ENCODE peak calls at places on chromosomes 16 and 17, in five cellular contexts. B is transverse colon, Q is GM12891, W is spleen, M is suprapubic skin. J is an unnamed sample.

GRCh38 chr17:80053102-80053501 is 16.7 kb downstream of the CCDC40 start:
- DNase-seq in M (no peak), W (no peak), B (no peak), Q (no peak), J (no peak)

GRCh38 chr17:61002316-61002736 is 324.7 kb downstream of the BCAS3 start:
- DNase-seq in W (no peak), M (no peak), Q (no peak), B (no peak), J (no peak)

GRCh38 chr16:75472908-75473877 is 8.7 kb upstream of the TMEM170A start:
- DNase-seq in W (peak; percentile 64), B (no peak), Q (no peak), M (no peak), J (no peak)

GRCh38 chr16:69567031-69567680 is 1.4 kb downstream of the NFAT5 start:
- DNase-seq in B (no peak), W (no peak), Q (no peak), M (no peak), J (no peak)

GRCh38 chr17:61411114-61411943 is 11.7 kb downstream of the TBX2 start:
- DNase-seq in W (peak; percentile 85), M (peak; percentile 72), Q (peak; percentile 43), B (peak; percentile 60), J (peak; percentile 32)

GRCh38 chr16:46691720-46692119 is 2.3 kb downstream of the ORC6 start:
- DNase-seq in W (no peak), M (no peak), B (no peak), Q (no peak), J (no peak)

GRCh38 chr17:7218166-7218565 is 1.5 kb downstream of the DLG4 start:
- DNase-seq in W (no peak), B (no peak), Q (no peak), M (no peak), J (no peak)

GRCh38 chr16:63461248-63461841 is 1425.1 kb upstream of the CDH8 start:
- DNase-seq in W (no peak), Q (no peak), M (no peak), B (no peak), J (no peak)

GRCh38 chr17:9768381-9768934 is 22.9 kb downstream of the DHRS7C start:
- DNase-seq in Q (peak; percentile 30), W (no peak), M (no peak), B (no peak), J (no peak)

GRCh38 chr17:75980188-75981018 is 1.4 kb downstream of the TEN1 start:
- DNase-seq in W (no peak), Q (no peak), M (peak; percentile 59), B (no peak), J (no peak)

GRCh38 chr17:72715906-72716572 is 376.4 kb downstream of the SLC39A11 start:
- DNase-seq in W (no peak), Q (no peak), M (no peak), B (no peak), J (no peak)

GRCh38 chr16:12971216-12971615 is 69.8 kb downstream of the SHISA9 start:
- DNase-seq in M (no peak), B (no peak), Q (no peak), W (no peak), J (no peak)

GRCh38 chr17:39836117-39836516 is 28.0 kb downstream of the IKZF3 start:
- DNase-seq in W (no peak), B (no peak), M (no peak), Q (no peak), J (no peak)

GRCh38 chr17:80175411-80175810 is 5.6 kb downstream of the CARD14 start:
- DNase-seq in M (no peak), W (no peak), B (no peak), Q (no peak), J (no peak)

GRCh38 chr17:80345841-80346497 is 69.0 kb upstream of the ENDOV start:
- DNase-seq in Q (no peak), W (peak; percentile 17), M (peak; percentile 38), B (no peak), J (no peak)

GRCh38 chr17:63304704-63305261 is 141.3 kb downstream of the CYB561 start:
- DNase-seq in M (no peak), B (no peak), Q (no peak), W (no peak), J (no peak)

GRCh38 chr17:5871666-5872065 is 198.5 kb upstream of the WSCD1 start:
- DNase-seq in Q (no peak), M (no peak), W (no peak), B (no peak), J (no peak)

GRCh38 chr16:12120331-12120981 is 143.9 kb downstream of the SNX29 start:
- DNase-seq in M (no peak), B (peak; percentile 13), Q (no peak), W (no peak), J (no peak)

GRCh38 chr16:89315791-89316581 is 98.5 kb downstream of the ZNF778 start:
- DNase-seq in M (no peak), W (peak; percentile 87), Q (peak; percentile 72), B (peak; percentile 41), J (peak; percentile 59)

GRCh38 chr16:52537463-52537862 is 9.5 kb downstream of the TOX3 start:
- DNase-seq in M (no peak), B (no peak), Q (no peak), W (no peak), J (no peak)

GRCh38 chr17:10316986-10317834 is 55.6 kb downstream of the MYH13 start:
- DNase-seq in Q (peak; percentile 33), W (no peak), B (peak; percentile 77), M (peak; percentile 87), J (peak; percentile 36)

GRCh38 chr17:19551708-19552148 is 18.1 kb downstream of the SLC47A1 start:
- DNase-seq in Q (no peak), W (no peak), M (no peak), B (no peak), J (no peak)

DNA sequence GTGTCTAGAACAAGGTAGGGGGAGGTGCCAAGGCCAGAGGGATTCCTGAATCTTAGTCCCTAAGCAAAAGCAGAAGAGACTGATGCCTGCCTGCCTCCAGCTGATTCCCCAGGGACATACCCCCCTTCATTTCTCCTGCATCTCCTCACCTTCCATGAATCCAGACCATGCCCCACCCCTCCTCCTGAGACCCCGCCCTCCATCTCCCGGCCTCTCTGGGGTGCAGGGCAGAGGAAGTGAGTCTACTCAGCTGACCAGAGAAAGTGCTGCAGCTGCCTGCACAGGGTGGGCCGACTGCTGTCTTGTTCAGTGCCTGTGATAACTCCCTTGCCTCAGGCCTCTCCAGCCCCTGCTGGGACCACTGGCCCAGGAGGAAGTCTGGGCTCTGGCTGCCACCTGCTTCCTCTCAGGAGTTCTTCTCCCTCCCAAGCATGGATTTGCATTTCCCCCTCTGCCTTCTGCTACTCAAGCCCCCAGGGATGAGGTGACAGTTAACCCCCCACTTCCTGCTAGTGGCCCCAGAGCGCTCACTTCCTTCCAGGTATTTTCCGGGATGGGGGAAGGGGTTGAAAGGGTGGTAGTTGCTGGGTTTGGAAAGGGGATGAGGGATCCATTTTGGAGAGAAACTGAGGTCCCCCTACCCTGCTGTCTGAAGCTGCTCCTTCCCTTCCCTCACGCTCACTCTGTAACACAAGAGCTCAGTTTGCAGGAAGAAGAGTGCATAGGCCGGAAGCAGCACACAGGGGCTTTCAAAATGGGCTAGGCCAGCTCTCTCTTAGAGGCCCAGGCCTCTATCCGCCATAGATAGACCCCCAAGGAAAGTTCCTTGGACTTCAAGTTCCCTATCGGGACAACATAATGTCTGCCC is 10.5 kb upstream of the TSPOAP1 start:
- DNase-seq in M (peak; percentile 79), W (peak; percentile 93), Q (no peak), B (peak; percentile 72), J (peak; percentile 54)
- TF ChIP-seq POLR2A in M (peak; percentile 18), W (no peak), Q (peak; percentile 97), B (peak; percentile 26), J (peak; percentile 96)

DNA sequence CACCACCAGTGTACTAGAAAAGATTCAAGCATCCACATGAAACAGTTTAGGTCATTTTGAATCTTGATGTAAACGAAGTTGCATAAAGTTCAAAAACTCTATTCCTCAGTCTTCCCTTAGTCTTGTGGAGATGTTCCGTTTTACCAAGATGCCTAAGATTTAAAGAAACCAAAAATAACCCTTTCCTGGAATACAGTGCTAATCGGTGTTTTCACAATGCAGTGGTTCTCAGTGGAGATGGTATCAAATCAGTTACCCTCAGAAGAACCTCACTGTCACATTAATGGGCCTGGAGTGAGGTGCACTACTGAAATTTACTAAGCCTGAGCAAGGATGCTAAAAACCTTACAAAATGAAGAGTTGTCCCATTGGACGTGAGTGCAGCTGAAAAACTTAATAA is 9.1 kb downstream of the PTRH2 start:
- DNase-seq in B (no peak), W (no peak), M (no peak), Q (no peak), J (no peak)
- TF ChIP-seq POLR2AphosphoS5 in B (no peak), W (no peak), M (no peak), Q (no peak), J (no peak)

GRCh38 chr17:27529230-27529796 is 73.1 kb downstream of the KSR1 start:
- DNase-seq in Q (no peak), M (no peak), W (peak; percentile 83), B (no peak), J (no peak)

GRCh38 chr17:27525316-27525715 is 69.1 kb downstream of the KSR1 start:
- DNase-seq in Q (no peak), B (no peak), W (peak; percentile 29), M (no peak), J (no peak)

GRCh38 chr17:27525836-27526235 is 69.6 kb downstream of the KSR1 start:
- DNase-seq in W (no peak), M (no peak), B (no peak), Q (no peak), J (no peak)

GRCh38 chr17:27524594-27524993 is 68.3 kb downstream of the KSR1 start:
- DNase-seq in M (no peak), B (no peak), W (no peak), Q (no peak), J (no peak)

GRCh38 chr17:27526603-27527002 is 70.4 kb downstream of the KSR1 start:
- DNase-seq in M (no peak), B (peak; percentile 44), Q (no peak), W (peak; percentile 86), J (no peak)
- TF ChIP-seq POLR2A in M (no peak), B (no peak), Q (no peak), W (no peak), J (no peak)

GRCh38 chr16:2914233-2914632 is 2.5 kb downstream of the FLYWCH1 start:
- DNase-seq in Q (no peak), B (no peak), W (no peak), M (no peak), J (no peak)

GRCh38 chr16:2915196-2915929 is 3.6 kb downstream of the FLYWCH1 start:
- DNase-seq in M (no peak), Q (no peak), W (no peak), B (no peak), J (no peak)

GRCh38 chr16:2924901-2925820 is 13.4 kb downstream of the FLYWCH1 start:
- DNase-seq in M (no peak), W (no peak), Q (no peak), B (no peak), J (no peak)

DNA sequence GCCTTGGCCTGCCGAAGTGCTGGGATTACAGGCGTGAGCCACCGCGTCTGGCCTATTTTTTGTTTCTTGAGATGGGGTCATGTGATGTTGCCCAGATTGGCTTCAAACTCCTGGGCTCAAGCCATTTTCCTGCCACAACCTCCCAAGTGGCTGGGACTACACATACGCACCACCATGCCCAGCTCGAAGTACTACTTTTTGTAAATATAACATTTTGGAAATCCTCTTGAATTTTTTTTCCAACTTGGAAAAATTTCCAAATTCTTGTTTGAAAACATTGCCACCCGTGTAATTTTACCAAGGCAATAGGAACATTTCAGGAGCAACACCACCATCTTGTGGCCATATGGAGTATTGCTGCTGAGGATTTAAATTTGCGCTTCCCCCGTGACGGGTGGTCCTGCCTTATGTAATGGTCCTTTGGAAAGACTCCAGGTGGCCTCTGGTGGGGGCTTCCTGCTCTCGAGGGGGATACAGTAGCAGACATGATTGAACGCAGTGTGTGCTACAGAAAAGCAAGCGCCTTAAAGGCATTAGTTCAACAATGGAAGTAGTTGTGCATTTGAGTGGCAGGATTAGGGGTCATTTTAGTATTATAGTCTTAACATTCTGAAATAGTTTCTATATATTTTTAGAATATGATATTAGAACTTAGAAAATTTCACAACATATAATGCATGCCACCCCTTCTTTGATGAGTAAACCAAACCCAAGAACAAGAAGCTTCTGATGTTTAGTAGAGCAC is 8.0 kb downstream of the FLYWCH1 start:
- DNase-seq in Q (no peak), B (peak; percentile 61), W (no peak), M (no peak), J (no peak)
- TF ChIP-seq POLR2AphosphoS5 in Q (no peak), B (no peak), W (no peak), M (no peak), J (no peak)

J was measured in GM12892.